ENCODE peak calls at places on chromosomes 12 and 14, in ten cellular contexts. X, S, Y, R, H, M, P, B, K and F are unnamed samples.

GRCh38 chr12:59698599-59698998 is 102.8 kb downstream of the SLC16A7 start:
- DNase-seq in X (no peak), S (peak; percentile 93), Y (no peak), R (no peak), H (no peak), M (no peak), P (peak; percentile 87), B (no peak), K (no peak), F (no peak)

GRCh38 chr12:71746983-71747611 is 7.6 kb upstream of the RAB21 start:
- DNase-seq in X (peak; percentile 31), S (peak; percentile 68), Y (peak; percentile 63), R (peak; percentile 49), H (peak; percentile 29), M (no peak), P (peak; percentile 80), B (peak; percentile 30), K (no peak), F (no peak)

GRCh38 chr12:45994736-45995135 is 4.4 kb upstream of the SCAF11 start:
- DNase-seq in X (no peak), S (no peak), Y (no peak), R (no peak), H (no peak), M (no peak), P (no peak), B (no peak), K (no peak), F (no peak)

GRCh38 chr12:93183940-93184663 is 193.6 kb upstream of the NUDT4 start:
- DNase-seq in X (peak; percentile 69), S (no peak), Y (peak; percentile 59), R (no peak), H (no peak), M (peak; percentile 29), P (peak; percentile 58), B (no peak), K (no peak), F (no peak)

GRCh38 chr14:22653012-22653621 is 9.0 kb upstream of the OR6J1 start:
- DNase-seq in X (peak; percentile 26), S (peak; percentile 75), Y (peak; percentile 68), R (peak; percentile 73), H (peak; percentile 70), M (peak; percentile 29), P (peak; percentile 85), B (peak; percentile 62), K (no peak), F (peak; percentile 51)

GRCh38 chr12:128578045-128578444 is 245.7 kb downstream of the SLC15A4 start:
- DNase-seq in X (no peak), S (no peak), Y (no peak), R (no peak), H (no peak), M (no peak), P (no peak), B (no peak), K (no peak), F (no peak)

GRCh38 chr14:52033131-52033642 is 35.7 kb downstream of the NID2 start:
- DNase-seq in X (no peak), S (no peak), Y (no peak), R (no peak), H (no peak), M (no peak), P (no peak), B (peak; percentile 43), K (no peak), F (no peak)

GRCh38 chr14:83309833-83310232 is 1776.2 kb upstream of the SEL1L start:
- DNase-seq in X (no peak), S (no peak), Y (no peak), R (no peak), H (no peak), M (no peak), P (no peak), B (no peak), K (no peak), F (no peak)

GRCh38 chr14:61479746-61480502 is 158.5 kb downstream of the PRKCH start:
- DNase-seq in X (no peak), S (peak; percentile 91), Y (no peak), R (no peak), H (no peak), M (no peak), P (peak; percentile 50), B (peak; percentile 57), K (no peak), F (no peak)

GRCh38 chr12:54891717-54892478 is 37.6 kb downstream of the MUCL1 start:
- DNase-seq in X (no peak), S (peak; percentile 78), Y (no peak), R (no peak), H (no peak), M (no peak), P (no peak), B (no peak), K (no peak), F (no peak)

GRCh38 chr12:51678086-51678724 is 87.2 kb downstream of the SCN8A start:
- DNase-seq in X (no peak), S (peak; percentile 58), Y (peak; percentile 46), R (peak; percentile 34), H (peak; percentile 41), M (no peak), P (peak; percentile 72), B (peak; percentile 4), K (no peak), F (no peak)

GRCh38 chr14:88422919-88423318 is 37.5 kb downstream of the SPATA7 start:
- DNase-seq in X (no peak), S (peak; percentile 95), Y (no peak), R (no peak), H (no peak), M (no peak), P (peak; percentile 33), B (no peak), K (no peak), F (no peak)

GRCh38 chr12:122886851-122887816 is 8.8 kb downstream of the VPS37B start:
- DNase-seq in X (no peak), S (peak; percentile 98), Y (no peak), R (peak; percentile 81), H (no peak), M (no peak), P (peak; percentile 47), B (peak; percentile 66), K (no peak), F (no peak)

GRCh38 chr12:106645074-106645421 is 62.2 kb downstream of the RFX4 start:
- DNase-seq in X (no peak), S (peak; percentile 10), Y (no peak), R (no peak), H (no peak), M (peak; percentile 21), P (peak; percentile 8), B (no peak), K (no peak), F (no peak)

GRCh38 chr12:9123741-9124140 is 8.0 kb upstream of the A2M start:
- DNase-seq in X (no peak), S (no peak), Y (no peak), R (no peak), H (no peak), M (no peak), P (no peak), B (no peak), K (no peak), F (no peak)

GRCh38 chr12:41188058-41188840 is at the start of gene PDZRN4:
- DNase-seq in X (peak; percentile 44), S (no peak), Y (peak; percentile 16), R (no peak), H (peak; percentile 72), M (peak; percentile 16), P (no peak), B (no peak), K (no peak), F (peak; percentile 29)
- TF ChIP-seq CTCF in X (no peak), S (no peak), Y (no peak), R (no peak), H (no peak), M (no peak), P (no peak), B (no peak), K (no peak), F (no peak)

GRCh38 chr14:81269100-81269978 is 48.6 kb upstream of the GTF2A1 start:
- DNase-seq in X (no peak), S (peak; percentile 67), Y (peak; percentile 76), R (peak; percentile 56), H (peak; percentile 33), M (no peak), P (peak; percentile 77), B (peak; percentile 11), K (no peak), F (no peak)
- TF ChIP-seq CTCF in X (peak; percentile 42), S (peak; percentile 52), Y (peak; percentile 57), R (peak; percentile 75), H (peak; percentile 82), M (peak; percentile 87), P (peak; percentile 79), B (peak; percentile 83), K (peak; percentile 75), F (peak; percentile 90)

DNA sequence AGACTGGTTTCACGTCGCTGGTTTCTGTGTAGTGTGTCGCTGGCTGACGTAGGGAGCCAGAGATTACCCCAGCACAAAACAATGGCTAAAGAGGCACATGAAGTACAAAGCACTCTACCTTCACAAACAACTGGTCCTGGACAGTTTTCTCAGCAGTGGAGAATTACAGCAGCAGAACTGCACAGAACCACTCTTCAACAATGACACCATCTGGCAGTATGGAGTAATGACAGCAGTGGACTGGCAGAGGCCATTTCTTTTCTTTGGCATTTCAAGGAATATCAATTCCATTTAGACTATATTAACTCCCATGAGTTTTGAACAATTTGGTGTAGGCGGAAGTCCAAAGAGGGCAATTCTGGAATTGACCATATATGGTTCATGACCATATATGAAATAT is 1074.1 kb downstream of the AACS start:
- DNase-seq in X (no peak), S (no peak), Y (no peak), R (no peak), H (no peak), M (no peak), P (no peak), B (no peak), K (no peak), F (no peak)
- TF ChIP-seq CTCF in X (no peak), S (no peak), Y (no peak), R (peak; percentile 45), H (peak; percentile 11), M (no peak), P (no peak), B (peak; percentile 24), K (no peak), F (no peak)

GRCh38 chr12:5076761-5077160 is 33.1 kb downstream of the KCNA5 start:
- DNase-seq in X (no peak), S (no peak), Y (no peak), R (no peak), H (no peak), M (no peak), P (no peak), B (no peak), K (no peak), F (no peak)

GRCh38 chr12:5072326-5072725 is 28.6 kb downstream of the KCNA5 start:
- DNase-seq in X (no peak), S (no peak), Y (no peak), R (no peak), H (no peak), M (no peak), P (no peak), B (no peak), K (no peak), F (no peak)

GRCh38 chr12:5073054-5073453 is 29.4 kb downstream of the KCNA5 start:
- DNase-seq in X (no peak), S (no peak), Y (no peak), R (no peak), H (no peak), M (no peak), P (no peak), B (no peak), K (no peak), F (no peak)

GRCh38 chr12:5071496-5071895 is 27.8 kb downstream of the KCNA5 start:
- DNase-seq in X (no peak), S (no peak), Y (no peak), R (no peak), H (no peak), M (no peak), P (no peak), B (no peak), K (no peak), F (no peak)

GRCh38 chr12:5073838-5074237 is 30.2 kb downstream of the KCNA5 start:
- DNase-seq in X (no peak), S (no peak), Y (no peak), R (peak; percentile 3), H (peak; percentile 28), M (no peak), P (peak; percentile 3), B (no peak), K (no peak), F (no peak)
- TF ChIP-seq CTCF in X (no peak), S (peak; percentile 23), Y (peak; percentile 5), R (peak; percentile 53), H (no peak), M (no peak), P (no peak), B (peak; percentile 20), K (no peak), F (peak; percentile 36)